ENCODE peak calls at places on chromosomes 1 and 21, in five cellular contexts. O, K, X, F and L are unnamed samples.

GRCh38 chr1:34695580-34695979 is 59.3 kb upstream of the GJB5 start:
- DNase-seq in F (no peak), O (no peak), K (no peak), X (no peak), L (no peak)

GRCh38 chr1:222310830-222311229 is 237.1 kb downstream of the HHIPL2 start:
- DNase-seq in F (no peak), X (peak; percentile 25), O (peak; percentile 20), K (no peak), L (no peak)

GRCh38 chr1:46202975-46203737 is at the start of gene LURAP1:
- DNase-seq in X (peak; percentile 69), O (peak; percentile 69), F (no peak), K (peak; percentile 52), L (no peak)

GRCh38 chr21:24658926-24659325 is 948.4 kb downstream of the MRPL39 start:
- DNase-seq in F (no peak), K (no peak), X (no peak), O (no peak), L (no peak)

GRCh38 chr1:182599339-182599738 is 4.8 kb downstream of the RGS16 start:
- DNase-seq in K (no peak), O (no peak), X (no peak), F (no peak), L (no peak)

GRCh38 chr1:70426154-70427131 is 15.4 kb downstream of the CTH start:
- DNase-seq in F (no peak), K (no peak), X (no peak), O (no peak), L (no peak)

GRCh38 chr21:46065215-46065992 is 32.5 kb upstream of the COL6A2 start:
- DNase-seq in F (no peak), O (peak; percentile 67), X (peak; percentile 90), K (no peak), L (no peak)

GRCh38 chr1:90821152-90821792 is 104.2 kb upstream of the BARHL2 start:
- DNase-seq in O (no peak), X (no peak), F (no peak), K (no peak), L (no peak)

GRCh38 chr1:243264718-243265117 is 8.9 kb downstream of the SDCCAG8 start:
- DNase-seq in X (peak; percentile 95), K (no peak), O (no peak), F (no peak), L (no peak)

GRCh38 chr1:169308313-169309039 is 59.1 kb downstream of the NME7 start:
- DNase-seq in O (no peak), X (no peak), K (no peak), F (no peak), L (no peak)

GRCh38 chr1:94235189-94236020 is 2.0 kb downstream of the ARHGAP29 start:
- DNase-seq in X (no peak), K (no peak), O (no peak), F (no peak), L (no peak)

GRCh38 chr1:190738321-190738720 is 260.7 kb upstream of the BRINP3 start:
- DNase-seq in O (no peak), K (no peak), F (no peak), X (no peak), L (no peak)